ENCODE peak calls at places on chromosome 9, in six cellular contexts. R is Panc1, K is H9, C is GM12865, E is Peyer's patch, G is psoas muscle. B is an unnamed sample.

GRCh38 chr9:70291446-70291845 is 32.7 kb downstream of the SMC5 start:
- DNase-seq in R (no peak), K (no peak), C (no peak), E (no peak), G (no peak), B (no peak)

GRCh38 chr9:120854596-120855327 is 12.0 kb upstream of the PSMD5 start:
- DNase-seq in R (no peak), K (no peak), C (no peak), E (no peak), G (no peak), B (no peak)

GRCh38 chr9:2144619-2145018 is 129.5 kb downstream of the SMARCA2 start:
- DNase-seq in R (no peak), K (no peak), C (no peak), E (no peak), G (no peak), B (no peak)

GRCh38 chr9:8703904-8704303 is 904.3 kb upstream of the DMAC1 start:
- DNase-seq in R (no peak), K (no peak), C (no peak), E (no peak), G (no peak), B (peak)

GRCh38 chr9:90926920-90927319 is 125.3 kb downstream of the SYK start:
- DNase-seq in R (no peak), K (no peak), C (no peak), E (no peak), G (no peak), B (no peak)

GRCh38 chr9:87343816-87344438 is 153.7 kb upstream of the DAPK1 start:
- DNase-seq in R (no peak), K (no peak), C (no peak), E (no peak), G (no peak), B (no peak)

GRCh38 chr9:115157245-115157674 is 39.3 kb upstream of the TNC start:
- DNase-seq in R (no peak), K (no peak), C (no peak), E (no peak), G (no peak), B (peak)

GRCh38 chr9:10366171-10366779 is 246.5 kb downstream of the PTPRD start:
- DNase-seq in R (peak), K (no peak), C (peak), E (no peak), G (no peak), B (peak)

GRCh38 chr9:16282718-16283117 is 587.8 kb downstream of the BNC2 start:
- DNase-seq in R (no peak), K (peak), C (no peak), E (no peak), G (no peak), B (no peak)

GRCh38 chr9:75889577-75889976 is 896 bp upstream of the PCSK5 start:
- DNase-seq in R (no peak), K (no peak), C (no peak), E (peak), G (no peak), B (no peak)

GRCh38 chr9:75186767-75187380 is 98.6 kb downstream of the OSTF1 start:
- DNase-seq in R (peak), K (no peak), C (peak), E (no peak), G (no peak), B (no peak)

GRCh38 chr9:125732562-125732961 is 14.6 kb upstream of the PBX3 start:
- DNase-seq in R (no peak), K (peak), C (no peak), E (no peak), G (no peak), B (no peak)

GRCh38 chr9:136207616-136208015 is 2.7 kb upstream of the LHX3 start:
- DNase-seq in R (no peak), K (no peak), C (no peak), E (no peak), G (no peak), B (no peak)

GRCh38 chr9:91546574-91546973 is 122.9 kb upstream of the NFIL3 start:
- DNase-seq in R (no peak), K (no peak), C (no peak), E (no peak), G (no peak), B (no peak)

GRCh38 chr9:137422668-137423000 is 328 bp downstream of the EXD3 start:
- DNase-seq in R (no peak), K (peak), C (peak), E (no peak), G (no peak), B (peak)

GRCh38 chr9:91933556-91934352 is 16.3 kb downstream of the ROR2 start:
- DNase-seq in R (no peak), K (no peak), C (no peak), E (peak), G (no peak), B (no peak)

GRCh38 chr9:96688215-96688614 is 33.1 kb upstream of the PRXL2C start:
- DNase-seq in R (no peak), K (no peak), C (no peak), E (no peak), G (no peak), B (no peak)

GRCh38 chr9:96680812-96681499 is 25.8 kb upstream of the PRXL2C start:
- DNase-seq in R (no peak), K (no peak), C (no peak), E (no peak), G (no peak), B (no peak)

GRCh38 chr9:96688745-96689464 is 33.8 kb upstream of the PRXL2C start:
- DNase-seq in R (no peak), K (no peak), C (no peak), E (no peak), G (no peak), B (no peak)

GRCh38 chr9:96691326-96691725 is 36.2 kb upstream of the PRXL2C start:
- DNase-seq in R (no peak), K (no peak), C (no peak), E (no peak), G (no peak), B (no peak)

GRCh38 chr9:96686638-96687335 is 31.7 kb upstream of the PRXL2C start:
- DNase-seq in R (peak), K (peak), C (peak), E (peak), G (peak), B (no peak)
- TF ChIP-seq CTCF in R (peak), K (peak), C (no peak), E (peak), G (peak), B (no peak)

GRCh38 chr9:95000821-95001220 is 274.3 kb downstream of the AOPEP start:
- DNase-seq in R (no peak), K (no peak), C (no peak), E (no peak), G (no peak), B (no peak)

GRCh38 chr9:95001720-95002119 is 275.2 kb downstream of the AOPEP start:
- DNase-seq in R (no peak), K (no peak), C (no peak), E (no peak), G (no peak), B (no peak)

GRCh38 chr9:94997727-94998126 is 271.2 kb downstream of the AOPEP start:
- DNase-seq in R (no peak), K (no peak), C (no peak), E (no peak), G (no peak), B (no peak)

GRCh38 chr9:94996638-94997037 is 270.1 kb downstream of the AOPEP start:
- DNase-seq in R (no peak), K (no peak), C (no peak), E (no peak), G (no peak), B (no peak)

GRCh38 chr9:94999832-95000231 is 273.3 kb downstream of the AOPEP start:
- DNase-seq in R (no peak), K (no peak), C (no peak), E (no peak), G (no peak), B (no peak)
- TF ChIP-seq CTCF in R (no peak), K (no peak), C (no peak), E (no peak), G (no peak), B (no peak)

DNA sequence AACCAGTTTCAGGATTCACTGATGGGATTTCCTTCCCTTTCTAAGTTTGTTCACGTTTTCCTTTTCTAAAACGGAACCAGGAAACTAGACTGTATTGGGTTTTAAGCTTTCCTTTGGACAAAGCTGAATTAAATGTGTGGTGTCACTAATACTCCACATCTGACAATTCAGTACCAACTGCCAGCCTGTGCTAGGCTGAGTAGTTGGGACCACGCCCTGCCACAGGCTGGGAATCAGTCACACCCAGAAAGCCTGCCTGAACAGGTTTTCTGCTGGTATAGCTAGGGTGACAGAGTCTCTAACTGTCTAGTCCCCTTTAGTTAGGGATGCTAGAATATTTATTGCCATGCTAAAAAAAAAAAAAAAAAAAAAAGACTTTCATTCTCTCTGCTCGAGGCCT is 15.6 kb downstream of the SPACA9 start:
- DNase-seq in R (no peak), K (no peak), C (no peak), E (peak), G (no peak), B (no peak)
- TF ChIP-seq CTCF in R (no peak), K (no peak), C (no peak), E (no peak), G (no peak), B (no peak)

GRCh38 chr9:99820330-99821186 is 1.1 kb upstream of the NR4A3 start:
- DNase-seq in R (no peak), K (no peak), C (peak), E (peak), G (peak), B (no peak)
- TF ChIP-seq CTCF in R (peak), K (no peak), C (no peak), E (no peak), G (no peak), B (no peak)